ENCODE peak calls at places on chromosomes 2 and 18, in four cellular contexts. F is stomach, H is esophagus muscularis mucosa, A is upper lobe of left lung. X is an unnamed sample.
A peak's percentile ranks its signal among the peaks of the same experiment; 100 is the strongest.

GRCh38 chr2:238314576-238314975 is 5.7 kb upstream of the TRAF3IP1 start:
- DNase-seq in F (no peak), H (no peak), A (no peak), X (peak; percentile 40)

GRCh38 chr2:18149660-18150246 is 271.3 kb downstream of the KCNS3 start:
- DNase-seq in F (no peak), H (no peak), A (no peak), X (no peak)

GRCh38 chr18:79634593-79634992 is 45.0 kb upstream of the CTDP1 start:
- DNase-seq in F (no peak), H (no peak), A (no peak), X (peak; percentile 49)

GRCh38 chr2:38700881-38701458 is 35.1 kb downstream of the GALM start:
- DNase-seq in F (no peak), H (no peak), A (no peak), X (no peak)

GRCh38 chr2:149129433-149129832 is 90.9 kb downstream of the LYPD6B start:
- DNase-seq in F (no peak), H (no peak), A (no peak), X (no peak)

GRCh38 chr2:191145769-191146471 is 4.9 kb downstream of the STAT4 start:
- DNase-seq in F (no peak), H (no peak), A (no peak), X (no peak)

GRCh38 chr2:40343904-40344303 is 108.0 kb downstream of the SLC8A1 start:
- DNase-seq in F (no peak), H (no peak), A (no peak), X (no peak)

GRCh38 chr2:72993147-72993546 is 75.8 kb downstream of the EMX1 start:
- DNase-seq in F (peak; percentile 26), H (no peak), A (no peak), X (peak; percentile 35)

GRCh38 chr2:191401287-191401686 is 156.1 kb downstream of the MYO1B start:
- DNase-seq in F (no peak), H (no peak), A (no peak), X (no peak)

GRCh38 chr18:13018379-13018778 is 27.2 kb downstream of the CEP192 start:
- DNase-seq in F (no peak), H (no peak), A (no peak), X (no peak)

GRCh38 chr2:120702061-120702460 is 33.6 kb upstream of the GLI2 start:
- DNase-seq in F (no peak), H (no peak), A (no peak), X (peak; percentile 21)

GRCh38 chr18:77442393-77442792 is 192.7 kb downstream of the GALR1 start:
- DNase-seq in F (no peak), H (no peak), A (no peak), X (no peak)

GRCh38 chr18:35528749-35529274 is 31.1 kb upstream of the INO80C start:
- DNase-seq in F (no peak), H (peak; percentile 47), A (no peak), X (no peak)

GRCh38 chr2:31987454-31987853 is 23.4 kb downstream of the MEMO1 start:
- DNase-seq in F (no peak), H (no peak), A (no peak), X (no peak)

GRCh38 chr2:43169987-43170732 is 56.2 kb downstream of the ZFP36L2 start:
- DNase-seq in F (peak; percentile 65), H (no peak), A (peak; percentile 70), X (no peak)

GRCh38 chr18:3452750-3453539 is 3.0 kb downstream of the TGIF1 start:
- DNase-seq in F (peak; percentile 27), H (no peak), A (no peak), X (no peak)

GRCh38 chr2:108594982-108595464 is 60.8 kb downstream of the LIMS1 start:
- DNase-seq in F (no peak), H (no peak), A (peak; percentile 45), X (no peak)

GRCh38 chr18:37457754-37458153 is 107.8 kb downstream of the CELF4 start:
- DNase-seq in F (no peak), H (no peak), A (no peak), X (no peak)

GRCh38 chr2:46363535-46364170 is 66.4 kb downstream of the EPAS1 start:
- DNase-seq in F (no peak), H (no peak), A (no peak), X (no peak)

GRCh38 chr2:111883661-111884591 is at the start of gene ANAPC1:
- DNase-seq in F (peak; percentile 83), H (peak; percentile 93), A (peak; percentile 88), X (peak; percentile 86)

GRCh38 chr2:83594841-83595720 is 864.0 kb downstream of the SUCLG1 start:
- DNase-seq in F (no peak), H (no peak), A (no peak), X (no peak)

GRCh38 chr2:236618370-236618769 is 48.7 kb downstream of the ACKR3 start:
- DNase-seq in F (no peak), H (no peak), A (no peak), X (no peak)

GRCh38 chr2:634041-634440 is 43.2 kb downstream of the TMEM18 start:
- DNase-seq in F (no peak), H (peak; percentile 89), A (no peak), X (no peak)

GRCh38 chr2:113273031-113273551 is 5.6 kb downstream of the PAX8 start:
- DNase-seq in F (peak; percentile 33), H (no peak), A (no peak), X (no peak)

GRCh38 chr2:1253608-1254007 is 159.7 kb upstream of the TPO start:
- DNase-seq in F (no peak), H (no peak), A (no peak), X (no peak)

GRCh38 chr2:191869178-191869577 is 22.3 kb upstream of the CAVIN2 start:
- DNase-seq in F (no peak), H (no peak), A (peak; percentile 25), X (no peak)

GRCh38 chr2:39306626-39307025 is 62.9 kb upstream of the CDKL4 start:
- DNase-seq in F (no peak), H (no peak), A (no peak), X (no peak)

GRCh38 chr2:221429741-221430491 is 142.2 kb downstream of the EPHA4 start:
- DNase-seq in F (peak; percentile 43), H (no peak), A (no peak), X (peak; percentile 88)

GRCh38 chr2:177265834-177266817 is 1.6 kb upstream of the NFE2L2 start:
- DNase-seq in F (no peak), H (no peak), A (no peak), X (no peak)

GRCh38 chr2:9757430-9758287 is 85.6 kb upstream of the TAF1B start:
- DNase-seq in F (no peak), H (no peak), A (no peak), X (no peak)

GRCh38 chr2:120772261-120772660 is 36.6 kb downstream of the GLI2 start:
- DNase-seq in F (no peak), H (no peak), A (no peak), X (peak; percentile 47)

GRCh38 chr2:28274911-28275685 is 117.6 kb upstream of the FOSL2 start:
- DNase-seq in F (peak; percentile 60), H (no peak), A (peak; percentile 31), X (no peak)

GRCh38 chr18:9449580-9449979 is 25.7 kb upstream of the RALBP1 start:
- DNase-seq in F (no peak), H (no peak), A (no peak), X (no peak)

GRCh38 chr18:28175047-28175929 is 1.6 kb downstream of the CDH2 start:
- DNase-seq in F (peak; percentile 36), H (peak; percentile 19), A (no peak), X (peak; percentile 60)

GRCh38 chr2:26164641-26165211 is 8.2 kb upstream of the GAREM2 start:
- DNase-seq in F (no peak), H (no peak), A (no peak), X (peak; percentile 22)

GRCh38 chr2:172046080-172046678 is 39.1 kb upstream of the DLX1 start:
- DNase-seq in F (no peak), H (no peak), A (no peak), X (no peak)

GRCh38 chr2:194096402-194096801 is 1560.6 kb upstream of the SLC39A10 start:
- DNase-seq in F (no peak), H (no peak), A (no peak), X (no peak)

GRCh38 chr2:117068371-117068770 is 746.1 kb upstream of the DDX18 start:
- DNase-seq in F (no peak), H (no peak), A (no peak), X (no peak)

GRCh38 chr2:45891719-45892118 is 240.2 kb downstream of the PRKCE start:
- DNase-seq in F (no peak), H (no peak), A (peak; percentile 48), X (no peak)

GRCh38 chr2:66495788-66496640 is 61.1 kb downstream of the MEIS1 start:
- DNase-seq in F (peak; percentile 70), H (no peak), A (peak; percentile 28), X (peak; percentile 79)

GRCh38 chr2:37271376-37272067 is 40.1 kb downstream of the NDUFAF7 start:
- DNase-seq in F (no peak), H (no peak), A (no peak), X (no peak)

GRCh38 chr2:37262510-37262909 is 31.1 kb downstream of the NDUFAF7 start:
- DNase-seq in F (no peak), H (no peak), A (no peak), X (no peak)

GRCh38 chr2:37263839-37264238 is 32.4 kb downstream of the NDUFAF7 start:
- DNase-seq in F (no peak), H (no peak), A (no peak), X (no peak)

GRCh38 chr2:37268111-37268510 is 36.7 kb downstream of the NDUFAF7 start:
- DNase-seq in F (no peak), H (no peak), A (no peak), X (no peak)

GRCh38 chr2:37267685-37268084 is 36.2 kb downstream of the NDUFAF7 start:
- DNase-seq in F (no peak), H (no peak), A (no peak), X (no peak)
- TF ChIP-seq POLR2AphosphoS5 in F (no peak), H (no peak), A (no peak), X (no peak)

GRCh38 chr2:24342110-24342910 is 18.0 kb downstream of the ITSN2 start:
- DNase-seq in F (no peak), H (no peak), A (no peak), X (no peak)
- TF ChIP-seq EP300 in F (no peak), H (no peak), A (no peak), X (no peak)

GRCh38 chr2:145283131-145283530 is 763.2 kb upstream of the ZEB2 start:
- DNase-seq in F (no peak), H (no peak), A (no peak), X (no peak)
- H3K4me1 ChIP-seq in F (no peaks in the 10 kb centered on the region), H (peaks cover 19% of the 10 kb centered on the region), A (no peaks in the 10 kb centered on the region), X (no peaks in the 10 kb centered on the region)

GRCh38 chr2:234960091-234961088 is 8.6 kb downstream of the SH3BP4 start:
- DNase-seq in F (no peak), H (no peak), A (no peak), X (no peak)
- TF ChIP-seq POLR2AphosphoS5 in F (no peak), H (peak; percentile 17), A (no peak), X (no peak)

GRCh38 chr2:85437488-85438290 is 19.2 kb downstream of the SH2D6 start:
- DNase-seq in F (peak; percentile 93), H (peak; percentile 97), A (peak; percentile 91), X (peak; percentile 96)
- TF ChIP-seq EP300 in F (peak; percentile 86), H (peak; percentile 94), A (peak; percentile 96), X (no peak)

GRCh38 chr2:189161894-189162293 is 17.7 kb downstream of the COL5A2 start:
- DNase-seq in F (no peak), H (no peak), A (no peak), X (no peak)
- H3K4me1 ChIP-seq in F (no peaks in the 10 kb centered on the region), H (peaks cover 53% of the 10 kb centered on the region), A (peaks cover 3% of the 10 kb centered on the region), X (peaks cover 60% of the 10 kb centered on the region)

X was measured in sigmoid colon.